ENCODE peak calls at places on chromosomes 6 and 20, in six cellular contexts. U is CD8-positive, alpha-beta T cell; K is right lobe of liver; D is heart right ventricle; G is OCI-LY7; V is colonic mucosa. Z is an unnamed sample.

GRCh38 chr20:62550087-62550565 is 74.3 kb upstream of the GATA5 start:
- DNase-seq in U (no peak), V (no peak), K (no peak), G (no peak), D (peak; percentile 84), Z (no peak)

GRCh38 chr6:167906899-167907298 is 80.2 kb downstream of the AFDN start:
- DNase-seq in U (no peak), V (peak; percentile 58), D (peak; percentile 49), G (no peak), K (peak; percentile 74), Z (peak; percentile 95)

GRCh38 chr20:17611540-17612286 is 41.8 kb downstream of the DSTN start:
- DNase-seq in D (no peak), G (peak; percentile 14), U (no peak), V (peak; percentile 67), K (peak; percentile 48), Z (no peak)

GRCh38 chr20:1994627-1995026 is 769 bp upstream of the PDYN start:
- DNase-seq in D (no peak), G (no peak), U (no peak), K (no peak), V (no peak), Z (no peak)

GRCh38 chr6:41729624-41730023 is 5.8 kb downstream of the TFEB start:
- DNase-seq in K (no peak), U (no peak), D (no peak), V (no peak), G (no peak), Z (no peak)

GRCh38 chr6:92126983-92127382 is 1292.4 kb downstream of the EPHA7 start:
- DNase-seq in U (no peak), V (no peak), G (no peak), K (no peak), D (no peak), Z (no peak)

GRCh38 chr6:39206250-39206721 is 23.0 kb downstream of the KCNK5 start:
- DNase-seq in U (no peak), G (no peak), K (peak; percentile 83), V (no peak), D (no peak), Z (no peak)

GRCh38 chr20:9515211-9515580 is 806 bp downstream of the LAMP5 start:
- DNase-seq in K (no peak), V (no peak), G (no peak), U (no peak), D (no peak), Z (no peak)

GRCh38 chr6:61538765-61539164 is 747.3 kb downstream of the KHDRBS2 start:
- DNase-seq in D (no peak), V (no peak), U (no peak), K (no peak), G (no peak), Z (no peak)

GRCh38 chr6:6890400-6890858 is 217.3 kb upstream of the RREB1 start:
- DNase-seq in G (no peak), V (peak; percentile 77), U (no peak), K (peak; percentile 46), D (peak; percentile 62), Z (no peak)

GRCh38 chr6:134584809-134585528 is 267.1 kb upstream of the SGK1 start:
- DNase-seq in G (no peak), K (no peak), D (no peak), V (no peak), U (no peak), Z (no peak)

GRCh38 chr20:4064118-4064962 is 49.0 kb upstream of the RNF24 start:
- DNase-seq in U (no peak), V (peak; percentile 92), K (peak; percentile 79), G (no peak), D (peak; percentile 94), Z (peak; percentile 91)

GRCh38 chr6:27541212-27541931 is 68.5 kb upstream of the ZNF184 start:
- DNase-seq in U (no peak), K (no peak), V (no peak), D (no peak), G (no peak), Z (no peak)

GRCh38 chr20:57346477-57346876 is 4.6 kb upstream of the RAE1 start:
- DNase-seq in K (peak; percentile 69), G (peak; percentile 83), D (peak; percentile 69), U (peak; percentile 69), V (peak; percentile 81), Z (peak; percentile 73)

GRCh38 chr20:49739042-49739441 is 25.4 kb upstream of the B4GALT5 start:
- DNase-seq in U (no peak), G (no peak), D (no peak), K (no peak), V (no peak), Z (no peak)

GRCh38 chr6:43860285-43860684 is 90.3 kb downstream of the VEGFA start:
- DNase-seq in D (no peak), G (no peak), V (no peak), U (no peak), K (no peak), Z (no peak)

GRCh38 chr20:17687800-17688199 is 5.8 kb upstream of the RRBP1 start:
- DNase-seq in G (no peak), K (no peak), U (no peak), D (no peak), V (no peak), Z (no peak)

GRCh38 chr20:53934421-53935352 is 135.7 kb downstream of the BCAS1 start:
- DNase-seq in U (no peak), G (peak; percentile 88), K (no peak), V (no peak), D (peak; percentile 60), Z (no peak)

GRCh38 chr6:146928503-146928902 is 275.7 kb upstream of the STXBP5 start:
- DNase-seq in K (no peak), D (no peak), U (no peak), G (no peak), V (no peak), Z (no peak)

GRCh38 chr6:146925846-146926245 is 278.4 kb upstream of the STXBP5 start:
- DNase-seq in K (no peak), U (no peak), G (no peak), D (no peak), V (no peak), Z (no peak)

GRCh38 chr6:146935489-146935888 is 268.7 kb upstream of the STXBP5 start:
- DNase-seq in D (no peak), K (no peak), V (no peak), G (no peak), U (no peak), Z (no peak)

GRCh38 chr6:146931214-146931613 is 273.0 kb upstream of the STXBP5 start:
- DNase-seq in K (no peak), D (no peak), V (no peak), U (no peak), G (no peak), Z (no peak)
- TF ChIP-seq CTCF in K (no peak), D (no peak), V (no peak), U (no peak), G (no peak), Z (no peak)

GRCh38 chr20:25321262-25321831 is 69.3 kb downstream of the ABHD12 start:
- DNase-seq in K (no peak), D (no peak), G (no peak), U (no peak), V (peak; percentile 13), Z (no peak)
- H3K4me1 ChIP-seq in K (no peaks in the 10 kb centered on the region), D (peaks cover 57% of the 10 kb centered on the region), G (peaks cover 42% of the 10 kb centered on the region), U (peaks cover 3% of the 10 kb centered on the region), V (peaks cover 4% of the 10 kb centered on the region), Z (peaks cover 4% of the 10 kb centered on the region)

GRCh38 chr20:21523895-21524294 is 10.0 kb upstream of the NKX2-2 start:
- DNase-seq in U (no peak), D (no peak), K (no peak), V (no peak), G (no peak), Z (no peak)

GRCh38 chr20:21528870-21529269 is 15.0 kb upstream of the NKX2-2 start:
- DNase-seq in D (no peak), G (peak; percentile 16), K (no peak), U (no peak), V (no peak), Z (no peak)

GRCh38 chr20:21529863-21530262 is 16.0 kb upstream of the NKX2-2 start:
- DNase-seq in G (peak; percentile 48), V (no peak), D (no peak), K (no peak), U (no peak), Z (no peak)

GRCh38 chr20:21527908-21528307 is 14.0 kb upstream of the NKX2-2 start:
- DNase-seq in D (no peak), K (no peak), U (no peak), G (no peak), V (no peak), Z (no peak)

GRCh38 chr20:21526776-21527175 is 12.9 kb upstream of the NKX2-2 start:
- DNase-seq in V (no peak), D (no peak), K (no peak), U (no peak), G (no peak), Z (no peak)
- TF ChIP-seq CTCF in V (no peak), D (no peak), K (no peak), U (no peak), G (no peak), Z (no peak)

GRCh38 chr6:13299909-13300308 is 28.4 kb downstream of the TBC1D7 start:
- DNase-seq in D (no peak), V (no peak), K (no peak), U (no peak), G (no peak), Z (no peak)
- H3K4me1 ChIP-seq in D (peaks cover 34% of the 10 kb centered on the region), V (peaks cover 10% of the 10 kb centered on the region), K (no peaks in the 10 kb centered on the region), U (peaks cover 4% of the 10 kb centered on the region), G (peaks cover 95% of the 10 kb centered on the region), Z (no peaks in the 10 kb centered on the region)

GRCh38 chr20:45933231-45934045 is 1.0 kb upstream of the PCIF1 start:
- DNase-seq in U (peak; percentile 59), V (peak; percentile 80), K (peak; percentile 74), G (peak; percentile 86), D (peak; percentile 81), Z (peak; percentile 67)
- TF ChIP-seq CTCF in U (no peak), V (peak; percentile 26), K (peak; percentile 33), G (peak; percentile 70), D (peak; percentile 58), Z (peak; percentile 46)

DNA sequence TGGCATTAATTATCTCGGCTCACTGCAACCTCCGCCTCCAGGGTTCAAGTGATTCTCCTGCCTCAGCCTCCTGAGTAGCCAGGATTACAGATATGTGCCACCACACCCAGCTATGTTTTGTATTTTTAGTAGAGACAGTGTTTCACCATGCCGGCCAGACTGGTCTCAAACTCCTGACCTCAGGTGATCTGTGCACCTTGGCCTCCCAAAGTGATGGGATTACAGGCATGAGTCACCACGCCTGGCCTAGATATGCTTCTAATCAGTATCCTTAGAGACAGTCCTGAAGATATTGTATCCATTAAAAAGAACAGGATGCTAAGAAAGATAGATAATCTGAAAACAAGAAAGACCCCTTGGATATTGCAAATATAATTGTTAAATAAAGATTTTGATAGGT is 3.1 kb upstream of the IPCEF1 start:
- DNase-seq in K (no peak), D (no peak), U (no peak), G (no peak), V (no peak), Z (no peak)
- H3K4me1 ChIP-seq in K (no peaks in the 10 kb centered on the region), D (peaks cover 36% of the 10 kb centered on the region), U (peaks cover 10% of the 10 kb centered on the region), G (peaks cover 4% of the 10 kb centered on the region), V (no peaks in the 10 kb centered on the region), Z (no peaks in the 10 kb centered on the region)

GRCh38 chr6:29967379-29968010 is 25.2 kb downstream of the HLA-A start:
- DNase-seq in G (peak; percentile 61), V (peak; percentile 88), D (peak; percentile 76), K (peak; percentile 37), U (no peak), Z (no peak)
- TF ChIP-seq CTCF in G (peak; percentile 77), V (peak; percentile 23), D (peak; percentile 33), K (peak; percentile 11), U (no peak), Z (no peak)

GRCh38 chr20:43954704-43955243 is 40.1 kb downstream of the TOX2 start:
- DNase-seq in V (no peak), D (no peak), U (no peak), K (no peak), G (no peak), Z (no peak)
- H3K4me1 ChIP-seq in V (no peaks in the 10 kb centered on the region), D (peaks cover 73% of the 10 kb centered on the region), U (peaks cover 72% of the 10 kb centered on the region), K (no peaks in the 10 kb centered on the region), G (peaks cover 27% of the 10 kb centered on the region), Z (no peaks in the 10 kb centered on the region)

Z was measured in prostate gland.